ENCODE peak calls at places on chromosomes 2 and 18, in ten cellular contexts. C, O, U, A, B, R, J, Q, H and S are unnamed samples.

GRCh38 chr2:105545731-105546622 is 147.1 kb upstream of the FHL2 start:
- DNase-seq in R (peak; percentile 60), H (peak; percentile 65), O (no peak), C (peak; percentile 76), U (peak; percentile 51), B (peak; percentile 72), J (peak; percentile 55), A (peak; percentile 29), Q (peak; percentile 37), S (peak; percentile 78)

GRCh38 chr2:31429759-31430438 is 15.4 kb upstream of the XDH start:
- DNase-seq in U (peak; percentile 91), R (peak; percentile 24), J (peak; percentile 1), O (no peak), Q (no peak), H (peak; percentile 62), C (peak; percentile 74), A (no peak), B (no peak), S (no peak)

GRCh38 chr2:73112026-73112912 is 479 bp downstream of the RAB11FIP5 start:
- DNase-seq in C (peak; percentile 33), Q (no peak), B (peak; percentile 49), J (peak; percentile 1), O (peak; percentile 71), A (no peak), R (peak; percentile 30), U (peak; percentile 18), H (no peak), S (peak; percentile 38)

GRCh38 chr2:122136071-122136470 is 380.6 kb downstream of the TSN start:
- DNase-seq in U (no peak), Q (no peak), O (no peak), R (no peak), J (no peak), C (peak; percentile 14), A (no peak), H (no peak), B (no peak), S (no peak)

GRCh38 chr2:81894451-81894990 is 1590.0 kb upstream of the LRRTM1 start:
- DNase-seq in Q (no peak), H (no peak), O (no peak), J (no peak), A (peak; percentile 1), U (peak; percentile 65), B (no peak), C (peak; percentile 5), R (no peak), S (no peak)

GRCh38 chr2:46122318-46122970 is 174.8 kb upstream of the EPAS1 start:
- DNase-seq in C (no peak), H (no peak), J (no peak), O (no peak), U (no peak), B (no peak), R (no peak), A (no peak), Q (no peak), S (no peak)

GRCh38 chr2:100796499-100797100 is 23.3 kb upstream of the NPAS2 start:
- DNase-seq in J (no peak), H (no peak), C (no peak), U (peak; percentile 23), A (no peak), O (no peak), R (no peak), B (no peak), Q (no peak), S (no peak)

GRCh38 chr2:63053889-63054725 is 3.5 kb downstream of the OTX1 start:
- DNase-seq in O (no peak), Q (no peak), C (no peak), H (peak; percentile 16), J (no peak), R (no peak), U (no peak), A (no peak), B (no peak), S (no peak)

GRCh38 chr18:49725809-49726514 is 87.4 kb downstream of the ACAA2 start:
- DNase-seq in J (no peak), R (no peak), A (peak; percentile 94), B (no peak), O (no peak), C (no peak), U (peak; percentile 96), Q (peak; percentile 97), H (peak; percentile 79), S (no peak)

GRCh38 chr18:63319383-63320040 is at the start of gene BCL2:
- DNase-seq in C (peak; percentile 25), B (no peak), H (no peak), J (peak; percentile 14), U (peak; percentile 35), O (no peak), R (no peak), Q (no peak), A (no peak), S (no peak)

GRCh38 chr2:172072279-172072678 is 13.0 kb upstream of the DLX1 start:
- DNase-seq in O (no peak), C (no peak), H (no peak), U (no peak), J (no peak), R (no peak), A (no peak), B (no peak), Q (no peak), S (no peak)

GRCh38 chr2:157476915-157477709 is 33.2 kb upstream of the CYTIP start:
- DNase-seq in B (no peak), C (no peak), J (no peak), U (peak; percentile 25), O (no peak), H (no peak), A (no peak), Q (no peak), R (no peak), S (no peak)

GRCh38 chr2:147649963-147650362 is 194.9 kb upstream of the ACVR2A start:
- DNase-seq in Q (no peak), A (no peak), R (no peak), B (no peak), O (no peak), J (no peak), U (no peak), H (no peak), C (no peak), S (no peak)